ENCODE peak calls at places on chromosomes 12 and 14, in seven cellular contexts. K is GM23338, E is adrenal gland, F is fibroblast of pulmonary artery, L is heart left ventricle, G is HFF-Myc, H is AG04449. M is an unnamed sample.

GRCh38 chr12:25692115-25693035 is 139.3 kb upstream of the LMNTD1 start:
- DNase-seq in K (peak), E (peak), F (peak), L (no peak), G (no peak), H (peak), M (peak)

GRCh38 chr14:37340353-37340752 is 142.6 kb downstream of the MIPOL1 start:
- DNase-seq in K (peak), E (no peak), F (no peak), L (no peak), G (no peak), H (no peak), M (no peak)

GRCh38 chr14:39841088-39841487 is 408.9 kb upstream of the FBXO33 start:
- DNase-seq in K (no peak), E (no peak), F (no peak), L (no peak), G (no peak), H (no peak), M (no peak)

GRCh38 chr12:128323526-128323925 is 56.6 kb downstream of the TMEM132C start:
- DNase-seq in K (no peak), E (no peak), F (no peak), L (no peak), G (no peak), H (no peak), M (no peak)

GRCh38 chr14:88829685-88830302 is 5.3 kb downstream of the TTC8 start:
- DNase-seq in K (no peak), E (no peak), F (no peak), L (no peak), G (no peak), H (no peak), M (no peak)

GRCh38 chr12:13343380-13343779 is 146.9 kb downstream of the EMP1 start:
- DNase-seq in K (no peak), E (no peak), F (no peak), L (no peak), G (no peak), H (no peak), M (peak)

GRCh38 chr12:90543841-90544240 is 411.1 kb downstream of the CCER1 start:
- DNase-seq in K (no peak), E (no peak), F (peak), L (no peak), G (no peak), H (no peak), M (no peak)

GRCh38 chr12:115044073-115044472 is 360.1 kb upstream of the TBX3 start:
- DNase-seq in K (peak), E (no peak), F (peak), L (no peak), G (no peak), H (no peak), M (no peak)

GRCh38 chr12:12620730-12621315 is 9.1 kb downstream of the CREBL2 start:
- DNase-seq in K (no peak), E (no peak), F (no peak), L (no peak), G (no peak), H (no peak), M (no peak)

GRCh38 chr14:64628940-64629403 is 75.3 kb upstream of the PLEKHG3 start:
- DNase-seq in K (no peak), E (no peak), F (peak), L (no peak), G (peak), H (peak), M (peak)

GRCh38 chr12:7176595-7176994 is 12.9 kb upstream of the PEX5 start:
- DNase-seq in K (no peak), E (no peak), F (no peak), L (no peak), G (no peak), H (no peak), M (no peak)

GRCh38 chr12:121858318-121858661 is 369 bp downstream of the HPD start:
- DNase-seq in K (no peak), E (no peak), F (no peak), L (no peak), G (no peak), H (no peak), M (no peak)

GRCh38 chr14:30354439-30354838 is 204.5 kb upstream of the G2E3 start:
- DNase-seq in K (no peak), E (no peak), F (no peak), L (no peak), G (no peak), H (no peak), M (no peak)

GRCh38 chr12:120199595-120200306 is 1.2 kb downstream of the RPLP0 start:
- DNase-seq in K (no peak), E (peak), F (peak), L (no peak), G (no peak), H (no peak), M (peak)

GRCh38 chr12:52204095-52204930 is 12.5 kb upstream of the KRT80 start:
- DNase-seq in K (no peak), E (peak), F (no peak), L (no peak), G (no peak), H (no peak), M (no peak)

GRCh38 chr14:28609228-28609828 is 157.3 kb upstream of the FOXG1 start:
- DNase-seq in K (peak), E (peak), F (peak), L (no peak), G (peak), H (peak), M (no peak)

GRCh38 chr12:57621497-57622292 is 10.5 kb downstream of the ARHGEF25 start:
- DNase-seq in K (peak), E (peak), F (no peak), L (no peak), G (no peak), H (no peak), M (no peak)

GRCh38 chr14:61872452-61872851 is 110.2 kb downstream of the SNAPC1 start:
- DNase-seq in K (no peak), E (no peak), F (no peak), L (no peak), G (no peak), H (no peak), M (no peak)

GRCh38 chr12:93978553-93978952 is 169.8 kb upstream of the PLXNC1 start:
- DNase-seq in K (no peak), E (peak), F (peak), L (no peak), G (no peak), H (peak), M (peak)

GRCh38 chr14:98949031-98949430 is 323.0 kb downstream of the BCL11B start:
- DNase-seq in K (no peak), E (no peak), F (no peak), L (no peak), G (no peak), H (no peak), M (no peak)

GRCh38 chr12:104788848-104789271 is 169.2 kb downstream of the SLC41A2 start:
- DNase-seq in K (peak), E (no peak), F (no peak), L (no peak), G (no peak), H (no peak), M (no peak)

GRCh38 chr14:74592476-74593191 is 19.4 kb downstream of the LTBP2 start:
- DNase-seq in K (no peak), E (no peak), F (no peak), L (no peak), G (no peak), H (no peak), M (no peak)

GRCh38 chr14:23727566-23728335 is 91.6 kb downstream of the DHRS2 start:
- DNase-seq in K (peak), E (peak), F (peak), L (no peak), G (peak), H (no peak), M (peak)

GRCh38 chr12:67042697-67043131 is 226.4 kb upstream of the CAND1 start:
- DNase-seq in K (peak), E (peak), F (peak), L (no peak), G (no peak), H (no peak), M (peak)

GRCh38 chr14:68884031-68885030 is 91.5 kb upstream of the ZFP36L1 start:
- DNase-seq in K (no peak), E (peak), F (peak), L (peak), G (peak), H (peak), M (peak)

GRCh38 chr12:62713190-62713589 is 221.8 kb downstream of the PPM1H start:
- DNase-seq in K (no peak), E (no peak), F (no peak), L (no peak), G (no peak), H (no peak), M (no peak)
- H3K4me3 ChIP-seq in K (no peak), E (no peak), F (no peak), L (no peak), G (no peak), H (no peak), M (no peak)

GRCh38 chr12:9588749-9589148 is 19.0 kb downstream of the KLRB1 start:
- DNase-seq in K (no peak), E (no peak), F (no peak), L (no peak), G (peak), H (no peak), M (no peak)
- H3K4me3 ChIP-seq in K (no peak), E (no peak), F (no peak), L (no peak), G (no peak), H (no peak), M (no peak)

DNA sequence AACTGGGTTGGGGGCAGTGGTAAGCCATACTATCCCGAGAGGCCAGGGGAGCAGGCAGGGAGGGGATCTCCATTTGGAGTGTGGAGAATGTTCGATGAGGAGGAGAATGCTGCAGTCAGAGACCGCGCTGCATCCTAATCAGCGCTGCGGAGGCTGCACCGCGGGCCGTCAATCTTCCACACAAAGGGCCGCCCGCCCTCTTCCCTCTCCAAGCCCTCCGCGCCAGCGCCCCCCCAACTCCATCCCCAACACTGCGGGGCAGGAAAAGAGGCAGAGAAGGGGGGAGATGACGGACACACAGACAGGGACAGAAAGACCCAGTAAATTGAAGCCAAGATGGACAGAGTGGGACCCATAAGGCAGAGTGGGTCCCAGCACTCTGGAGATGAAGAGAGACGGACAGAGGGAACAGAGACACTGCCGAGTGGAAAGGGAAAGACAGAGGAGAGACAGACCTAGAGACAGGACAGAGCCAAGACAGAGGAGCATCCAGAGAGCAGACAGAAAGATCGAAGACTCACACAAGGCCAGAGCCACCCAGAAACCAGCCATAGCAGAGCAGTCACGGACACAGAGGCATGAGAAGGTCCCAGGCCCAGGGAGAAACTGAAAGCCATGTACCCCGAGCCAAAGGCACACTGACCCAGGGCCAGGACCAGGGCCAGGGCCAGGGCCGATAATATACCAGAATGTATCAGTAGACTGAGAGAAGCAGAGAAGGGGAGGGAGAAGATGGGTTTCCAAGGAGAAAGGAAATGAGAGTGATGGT is 3.5 kb downstream of the CISTR start:
- DNase-seq in K (peak), E (no peak), F (no peak), L (no peak), G (no peak), H (no peak), M (no peak)
- H3K4me3 ChIP-seq in K (peak), E (no peak), F (no peak), L (no peak), G (no peak), H (no peak), M (no peak)

GRCh38 chr14:90523961-90524875 is 127.4 kb downstream of the CALM1 start:
- DNase-seq in K (no peak), E (no peak), F (no peak), L (peak), G (no peak), H (no peak), M (no peak)
- H3K4me3 ChIP-seq in K (no peak), E (no peak), F (no peak), L (no peak), G (no peak), H (no peak), M (no peak)